ENCODE peak calls at places on chromosomes 7 and 10, in four cellular contexts. K is fibroblast of lung, H is HAP-1, G is cardiac muscle cell. W is an unnamed sample.
A peak's percentile ranks its signal among the peaks of the same experiment; 100 is the strongest.

GRCh38 chr10:65622608-65623007 is 1303.2 kb upstream of the LRRTM3 start:
- DNase-seq in G (no peak), H (no peak), K (no peak), W (no peak)

GRCh38 chr10:100993986-100994708 is 5.5 kb upstream of the LZTS2 start:
- DNase-seq in G (peak; percentile 55), H (peak; percentile 63), K (peak; percentile 55), W (no peak)

GRCh38 chr10:93758911-93759410 is 1.2 kb downstream of the LGI1 start:
- DNase-seq in H (no peak), G (no peak), K (no peak), W (no peak)

GRCh38 chr7:75762350-75762917 is 9.6 kb downstream of the CCL26 start:
- DNase-seq in K (peak; percentile 85), G (peak; percentile 86), H (peak; percentile 83), W (no peak)

GRCh38 chr10:95789928-95790327 is 34.0 kb downstream of the ENTPD1 start:
- DNase-seq in H (no peak), K (no peak), G (peak; percentile 22), W (no peak)

GRCh38 chr7:151591866-151592265 is 72.2 kb upstream of the RHEB start:
- DNase-seq in H (no peak), G (no peak), K (no peak), W (no peak)

GRCh38 chr10:52701647-52702046 is 70.9 kb downstream of the MBL2 start:
- DNase-seq in G (no peak), H (no peak), K (peak; percentile 57), W (no peak)

GRCh38 chr7:2157473-2158279 is 75.1 kb downstream of the MAD1L1 start:
- DNase-seq in K (peak; percentile 98), G (peak; percentile 88), H (peak; percentile 5), W (no peak)

GRCh38 chr10:119947325-119947724 is 54.8 kb downstream of the SEC23IP start:
- DNase-seq in K (peak; percentile 59), G (peak; percentile 11), H (no peak), W (no peak)

GRCh38 chr7:28207486-28208158 is 27.0 kb upstream of the JAZF1 start:
- DNase-seq in G (no peak), H (no peak), K (no peak), W (no peak)

GRCh38 chr10:68950598-68950997 is 5.4 kb upstream of the DDX21 start:
- DNase-seq in H (no peak), K (no peak), G (no peak), W (no peak)
- H3K36me3 ChIP-seq in H (peaks cover 38% of the 10 kb centered on the region), K (peaks cover 3% of the 10 kb centered on the region), G (peaks cover 21% of the 10 kb centered on the region), W (no peaks in the 10 kb centered on the region)

GRCh38 chr7:8260871-8261707 is 878 bp downstream of the ICA1 start:
- DNase-seq in K (peak; percentile 1), G (peak; percentile 2), H (peak; percentile 39), W (no peak)
- H3K4me3 ChIP-seq in K (peak overlapping the region; percentile 53), G (peak overlapping the region; percentile 95), H (peak overlapping the region; percentile 55), W (peak overlapping the region; percentile 81)

GRCh38 chr10:47278720-47279119 is 21.3 kb upstream of the GDF10 start:
- DNase-seq in K (no peak), H (no peak), G (no peak), W (no peak)

GRCh38 chr10:47276576-47277351 is 23.2 kb upstream of the GDF10 start:
- DNase-seq in H (no peak), K (no peak), G (no peak), W (no peak)

GRCh38 chr10:47277352-47278151 is 22.4 kb upstream of the GDF10 start:
- DNase-seq in H (no peak), K (no peak), G (no peak), W (no peak)

GRCh38 chr10:47279276-47279675 is 20.7 kb upstream of the GDF10 start:
- DNase-seq in H (no peak), K (no peak), G (no peak), W (no peak)

GRCh38 chr10:47278152-47278473 is 21.9 kb upstream of the GDF10 start:
- DNase-seq in G (no peak), H (no peak), K (no peak), W (no peak)
- H3K36me3 ChIP-seq in G (no peaks in the 10 kb centered on the region), H (no peaks in the 10 kb centered on the region), K (no peaks in the 10 kb centered on the region), W (no peaks in the 10 kb centered on the region)

DNA sequence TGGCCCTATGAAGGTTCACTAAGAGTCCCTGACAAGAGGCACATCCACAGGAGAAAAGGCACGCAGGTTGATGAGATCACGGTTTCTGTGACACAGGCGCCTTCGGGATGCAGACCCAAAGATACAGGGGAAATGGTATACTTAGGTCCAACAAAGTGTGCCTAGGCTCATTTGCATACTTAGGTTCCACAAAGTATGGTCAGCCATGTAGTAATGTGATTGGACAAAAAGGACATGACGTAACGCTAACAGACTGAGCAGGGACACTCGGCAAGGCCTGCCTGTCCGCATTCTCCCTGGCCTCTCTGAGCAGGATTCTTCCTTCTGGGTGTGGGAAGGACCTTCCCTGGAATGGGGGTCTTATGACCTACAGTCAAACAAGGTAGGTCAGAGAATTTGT is 190.6 kb downstream of the CELF2 start:
- DNase-seq in H (no peak), K (no peak), G (no peak), W (no peak)
- H3K4me3 ChIP-seq in H (no peak overlapping the region), K (no peak overlapping the region), G (no peak overlapping the region), W (no peak overlapping the region)

GRCh38 chr10:102408081-102408727 is 10.4 kb downstream of the PSD start:
- DNase-seq in K (no peak), G (no peak), H (no peak), W (no peak)

GRCh38 chr10:102410427-102411073 is 8.0 kb downstream of the PSD start:
- DNase-seq in K (peak; percentile 21), G (peak; percentile 69), H (no peak), W (no peak)

GRCh38 chr10:102409604-102410426 is 8.8 kb downstream of the PSD start:
- DNase-seq in K (no peak), H (no peak), G (peak; percentile 25), W (no peak)

GRCh38 chr10:102407641-102407943 is 11.0 kb downstream of the PSD start:
- DNase-seq in H (no peak), K (no peak), G (no peak), W (no peak)

DNA sequence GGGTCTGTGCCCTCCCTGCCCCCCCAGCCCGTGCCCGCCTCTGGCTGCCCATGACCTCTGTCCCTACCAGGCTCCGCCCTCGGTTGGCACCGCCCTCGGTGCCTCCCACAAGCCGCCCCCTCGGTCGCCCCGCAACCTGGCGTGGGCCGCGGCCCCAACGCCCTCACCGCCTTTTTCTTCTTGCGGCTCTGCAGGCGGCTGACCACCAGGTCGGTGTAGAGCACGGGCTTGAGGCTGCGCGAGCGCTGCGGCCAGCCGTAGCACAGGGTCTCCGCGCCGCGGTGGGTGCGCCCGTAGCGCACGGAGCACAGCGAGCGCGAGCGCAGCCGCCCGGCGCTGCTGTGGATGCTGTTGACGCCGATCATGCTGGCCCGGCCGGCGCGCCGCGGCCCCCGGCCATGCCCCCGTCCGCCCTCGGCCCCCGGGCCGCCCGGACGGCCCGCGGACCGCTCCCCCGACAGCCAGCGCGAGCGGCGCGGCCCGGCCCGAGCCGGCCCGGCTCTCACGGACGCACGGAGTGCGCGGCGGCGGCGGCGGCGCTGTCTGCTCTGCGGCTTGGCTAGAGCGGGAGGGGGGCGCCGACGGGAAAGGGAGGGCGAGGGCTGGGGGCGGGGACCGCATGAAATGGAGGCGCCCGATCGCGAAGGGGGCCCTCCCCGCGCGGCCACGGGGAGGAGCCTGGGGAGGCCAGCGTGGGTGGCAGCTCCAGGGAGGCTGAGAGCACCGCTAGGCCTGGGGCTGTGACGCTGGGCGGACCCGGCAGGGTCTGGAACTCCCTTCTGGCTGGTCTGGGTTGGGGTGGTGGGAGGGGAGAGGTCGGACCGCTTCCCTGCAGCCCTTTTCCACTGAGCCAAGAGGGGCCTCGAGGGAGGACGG is 9.6 kb downstream of the PSD start:
- DNase-seq in G (peak; percentile 82), K (peak; percentile 30), H (no peak), W (no peak)
- H3K36me3 ChIP-seq in G (no peaks in the 10 kb centered on the region), K (no peaks in the 10 kb centered on the region), H (no peaks in the 10 kb centered on the region), W (no peaks in the 10 kb centered on the region)

GRCh38 chr7:155509725-155510551 is 36.4 kb downstream of the CNPY1 start:
- DNase-seq in H (peak; percentile 60), K (no peak), G (no peak), W (no peak)
- H3K4me3 ChIP-seq in H (peak overlapping the region; percentile 33), K (no peak overlapping the region), G (peak overlapping the region; percentile 5), W (peak overlapping the region; percentile 38)

DNA sequence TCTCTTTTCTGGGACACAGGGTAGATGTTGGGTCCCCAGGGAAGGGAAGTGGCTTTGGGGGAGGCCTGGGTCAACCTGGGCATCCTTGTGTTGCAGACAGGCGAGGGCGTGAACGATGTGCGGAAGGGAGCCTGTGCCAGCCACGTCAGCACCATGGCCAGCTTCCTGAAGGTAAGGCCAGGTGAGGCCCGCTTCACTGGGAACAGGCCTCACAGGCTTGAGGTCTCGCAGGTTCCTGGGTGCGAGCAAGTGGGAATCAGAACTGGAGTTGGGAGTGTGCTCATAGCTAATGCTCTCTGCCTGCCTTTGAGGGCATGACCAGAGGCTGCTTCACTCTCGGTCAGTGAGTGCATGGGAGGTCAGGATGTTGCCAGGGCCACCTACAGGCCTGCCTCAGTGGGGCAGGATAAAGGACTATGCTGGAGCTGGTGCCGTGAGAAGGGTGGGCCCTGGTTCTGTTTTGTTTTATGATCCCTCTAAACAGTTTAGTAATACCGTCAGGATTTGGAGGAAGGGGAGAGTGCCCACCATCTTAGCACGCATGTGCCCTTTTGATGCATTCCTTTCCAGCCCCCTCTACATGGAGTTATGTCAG is 8.4 kb downstream of the DBNL start:
- DNase-seq in G (no peak), H (no peak), K (no peak), W (no peak)
- H3K36me3 ChIP-seq in G (peaks cover 19% of the 10 kb centered on the region), H (peaks cover 76% of the 10 kb centered on the region), K (peaks cover 28% of the 10 kb centered on the region), W (peaks cover 21% of the 10 kb centered on the region)